ENCODE peak calls at places on chromosomes 5 and 9, in five cellular contexts. M is stimulated activated naive CD8-positive, alpha-beta T cell treated with anti-CD3 and anti-CD28 coated beads, Interleukin-15, amount 100 ng/mL, for 72 hours; A is NCI-H460; B is M059J; V is activated CD4-positive, alpha-beta T cell treated with anti-CD3 and anti-CD28 coated beads, Interleukin-2, amount 50 U/mL, for 48 hours. G is an unnamed sample.

GRCh38 chr5:5348135-5348534 is 74.3 kb upstream of the ICE1 start:
- DNase-seq in M (no peak), A (no peak), B (no peak), V (no peak), G (no peak)

GRCh38 chr5:40547994-40548575 is 131.6 kb upstream of the PTGER4 start:
- DNase-seq in M (no peak), A (no peak), B (peak), V (no peak), G (no peak)

GRCh38 chr5:147539053-147539452 is 29.2 kb upstream of the DPYSL3 start:
- DNase-seq in M (no peak), A (no peak), B (peak), V (no peak), G (no peak)

GRCh38 chr9:130981002-130981760 is 27.8 kb upstream of the LAMC3 start:
- DNase-seq in M (no peak), A (no peak), B (no peak), V (no peak), G (no peak)

GRCh38 chr5:122195784-122196394 is 66.5 kb downstream of the ZNF474 start:
- DNase-seq in M (no peak), A (peak), B (peak), V (no peak), G (no peak)

GRCh38 chr9:136255896-136256890 is 10.6 kb upstream of the QSOX2 start:
- DNase-seq in M (no peak), A (no peak), B (no peak), V (no peak), G (no peak)

GRCh38 chr9:83544002-83544698 is 5.9 kb upstream of the FRMD3 start:
- DNase-seq in M (no peak), A (peak), B (peak), V (no peak), G (no peak)

GRCh38 chr9:102779341-102779740 is 215.8 kb upstream of the CYLC2 start:
- DNase-seq in M (no peak), A (no peak), B (no peak), V (no peak), G (no peak)

GRCh38 chr9:123640792-123641222 is 284.8 kb downstream of the CRB2 start:
- DNase-seq in M (peak), A (no peak), B (no peak), V (peak), G (peak)

GRCh38 chr9:616694-617093 is 224.8 kb upstream of the DMRT1 start:
- DNase-seq in M (no peak), A (no peak), B (no peak), V (no peak), G (no peak)

GRCh38 chr5:43484049-43484849 is 584 bp upstream of the TMEM267 start:
- DNase-seq in M (peak), A (peak), B (peak), V (peak), G (peak)

GRCh38 chr5:10874561-10874960 is 113.5 kb upstream of the DAP start:
- DNase-seq in M (no peak), A (no peak), B (no peak), V (no peak), G (no peak)

GRCh38 chr9:109975574-109976327 is 195.8 kb downstream of the PALM2AKAP2 start:
- DNase-seq in M (no peak), A (no peak), B (peak), V (no peak), G (no peak)

GRCh38 chr9:16321461-16322119 is 548.9 kb downstream of the BNC2 start:
- DNase-seq in M (no peak), A (no peak), B (peak), V (no peak), G (no peak)

GRCh38 chr5:180210961-180211760 is 2.1 kb upstream of the RASGEF1C start:
- DNase-seq in M (no peak), A (no peak), B (no peak), V (no peak), G (no peak)

G was measured in activated T-helper 2 cell treated with anti-CD3 and anti-CD28 coated beads, Interferon-gamma antibody, Interleukin-2, Interleukin-4, amounts not matched to agents 10 μg/mL and 5 μg/mL and 100 μg/mL, durations not matched to agents 14 hours and 24 hours and 36 hours.